ENCODE peak calls at places on chromosomes 5 and 9, in four cellular contexts. K is progenitor cell of endocrine pancreas; D is A549; C is stimulated activated naive B cell treated with anti-CD40 and anti-IgM and Interleukin-4, amounts not matched to agents 10 μg/mL and 1 μg/mL and 100 μg/mL, for 72 hours. Y is an unnamed sample.

GRCh38 chr9:94901019-94901363 is 174.5 kb downstream of the AOPEP start:
- DNase-seq in C (no peak), K (no peak), D (no peak), Y (no peak)

GRCh38 chr5:76610196-76610595 is 13.0 kb downstream of the F2RL2 start:
- DNase-seq in C (no peak), K (no peak), D (no peak), Y (no peak)

GRCh38 chr9:136665704-136666363 is 3.1 kb downstream of the EGFL7 start:
- DNase-seq in K (no peak), C (no peak), D (no peak), Y (no peak)

GRCh38 chr5:73229271-73229670 is 56.3 kb downstream of the TMEM174 start:
- DNase-seq in C (no peak), K (no peak), D (no peak), Y (no peak)

GRCh38 chr5:40834391-40834848 is 602 bp downstream of the RPL37 start:
- DNase-seq in K (no peak), C (no peak), D (peak), Y (peak)

GRCh38 chr5:158676642-158677489 is 422.9 kb downstream of the EBF1 start:
- DNase-seq in D (no peak), C (peak), K (no peak), Y (no peak)

GRCh38 chr5:78280261-78280660 is 14.2 kb downstream of the AP3B1 start:
- DNase-seq in C (no peak), K (no peak), D (no peak), Y (no peak)

GRCh38 chr9:18492612-18493011 is 18.7 kb downstream of the ADAMTSL1 start:
- DNase-seq in C (no peak), D (no peak), K (no peak), Y (no peak)

Y was measured in effector memory CD8-positive, alpha-beta T cell.